ENCODE peak calls at places on chromosomes 5 and 9, in ten cellular contexts. Q is WERI-Rb-1, C is progenitor cell of endocrine pancreas, H is foreskin fibroblast, T is cardiac fibroblast, R is AG09319, V is BE2C, M is hepatocyte, O is fibroblast of mammary gland, J is pancreas. N is an unnamed sample.

GRCh38 chr5:135460246-135461033 is 8.3 kb upstream of the TIFAB start:
- DNase-seq in Q (no peak), C (no peak), H (no peak), T (no peak), R (no peak), V (no peak), M (no peak), O (no peak), J (no peak), N (peak)

GRCh38 chr5:140114341-140115185 is 654 bp downstream of the PURA start:
- DNase-seq in Q (peak), C (peak), H (peak), T (peak), R (no peak), V (peak), M (peak), O (peak), J (peak), N (peak)

GRCh38 chr5:90644132-90644531 is 85.5 kb downstream of the ADGRV1 start:
- DNase-seq in Q (no peak), C (no peak), H (no peak), T (no peak), R (no peak), V (no peak), M (no peak), O (no peak), J (no peak), N (no peak)

GRCh38 chr5:54570923-54571322 is 53.4 kb downstream of the SNX18 start:
- DNase-seq in Q (no peak), C (no peak), H (peak), T (peak), R (no peak), V (no peak), M (no peak), O (peak), J (no peak), N (no peak)

GRCh38 chr9:99948896-99949295 is 42.4 kb downstream of the STX17 start:
- DNase-seq in Q (no peak), C (no peak), H (no peak), T (peak), R (no peak), V (no peak), M (no peak), O (peak), J (no peak), N (no peak)

GRCh38 chr5:77145666-77146065 is 58.6 kb upstream of the ZBED3 start:
- DNase-seq in Q (no peak), C (no peak), H (peak), T (peak), R (no peak), V (no peak), M (no peak), O (peak), J (no peak), N (no peak)

GRCh38 chr5:3220201-3220600 is 375.4 kb upstream of the IRX1 start:
- DNase-seq in Q (no peak), C (no peak), H (no peak), T (no peak), R (no peak), V (no peak), M (no peak), O (no peak), J (no peak), N (no peak)

GRCh38 chr9:108056805-108057386 is 567.3 kb upstream of the KLF4 start:
- DNase-seq in Q (no peak), C (no peak), H (peak), T (peak), R (no peak), V (no peak), M (no peak), O (peak), J (no peak), N (no peak)

GRCh38 chr9:123235448-123235847 is 32.9 kb downstream of the STRBP start:
- DNase-seq in Q (no peak), C (no peak), H (no peak), T (no peak), R (no peak), V (no peak), M (no peak), O (no peak), J (no peak), N (no peak)

GRCh38 chr5:164501344-164501743 is 995.9 kb downstream of the MAT2B start:
- DNase-seq in Q (no peak), C (no peak), H (no peak), T (no peak), R (no peak), V (no peak), M (no peak), O (no peak), J (no peak), N (no peak)

GRCh38 chr9:1938675-1939170 is 76.4 kb upstream of the SMARCA2 start:
- DNase-seq in Q (no peak), C (no peak), H (no peak), T (no peak), R (no peak), V (no peak), M (no peak), O (no peak), J (no peak), N (no peak)

GRCh38 chr5:80291776-80292175 is 28.0 kb upstream of the SPZ1 start:
- DNase-seq in Q (no peak), C (no peak), H (no peak), T (no peak), R (no peak), V (no peak), M (no peak), O (no peak), J (no peak), N (no peak)

DNA sequence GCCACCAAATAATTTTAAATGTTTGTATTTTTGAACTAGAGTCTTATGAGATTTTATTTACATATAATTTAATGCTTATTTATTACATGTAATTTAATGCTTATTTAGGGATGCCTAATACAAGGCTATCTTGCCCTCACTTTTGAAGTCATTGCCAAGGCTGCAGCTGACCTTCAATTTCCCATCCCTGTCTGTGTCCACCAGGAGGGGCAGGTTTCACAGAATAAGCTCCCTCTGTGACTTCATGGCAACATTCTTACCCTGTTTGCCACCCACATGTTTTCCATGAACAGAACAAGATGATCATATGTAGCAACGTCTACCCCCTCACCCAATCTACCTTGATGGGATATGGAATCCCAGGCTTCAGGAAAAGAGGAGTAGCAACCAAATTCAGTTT is 27.0 kb downstream of the C5 start:
- DNase-seq in Q (peak), C (no peak), H (no peak), T (peak), R (no peak), V (no peak), M (no peak), O (peak), J (no peak), N (no peak)
- TF ChIP-seq CTCF in Q (peak), C (peak), H (peak), T (peak), R (peak), V (peak), M (no peak), O (peak), J (no peak), N (no peak)

GRCh38 chr9:114033397-114034103 is 44.5 kb downstream of the AMBP start:
- DNase-seq in Q (peak), C (no peak), H (no peak), T (peak), R (no peak), V (peak), M (peak), O (peak), J (no peak), N (no peak)
- TF ChIP-seq CTCF in Q (peak), C (peak), H (peak), T (peak), R (peak), V (peak), M (peak), O (peak), J (peak), N (no peak)

GRCh38 chr9:125659954-125660353 is 47.1 kb downstream of the MAPKAP1 start:
- DNase-seq in Q (no peak), C (no peak), H (peak), T (peak), R (no peak), V (no peak), M (no peak), O (peak), J (no peak), N (no peak)
- TF ChIP-seq CTCF in Q (no peak), C (no peak), H (no peak), T (no peak), R (no peak), V (no peak), M (no peak), O (no peak), J (no peak), N (no peak)

GRCh38 chr5:73743161-73743560 is 117.2 kb downstream of the ARHGEF28 start:
- DNase-seq in Q (no peak), C (no peak), H (no peak), T (no peak), R (no peak), V (no peak), M (no peak), O (no peak), J (no peak), N (no peak)

GRCh38 chr5:73746608-73747007 is 120.6 kb downstream of the ARHGEF28 start:
- DNase-seq in Q (no peak), C (no peak), H (no peak), T (no peak), R (no peak), V (no peak), M (no peak), O (no peak), J (no peak), N (no peak)

GRCh38 chr5:73747696-73748380 is 121.8 kb downstream of the ARHGEF28 start:
- DNase-seq in Q (peak), C (no peak), H (no peak), T (peak), R (no peak), V (no peak), M (no peak), O (no peak), J (no peak), N (no peak)

GRCh38 chr5:73748510-73749410 is 122.8 kb downstream of the ARHGEF28 start:
- DNase-seq in Q (no peak), C (no peak), H (no peak), T (peak), R (no peak), V (peak), M (no peak), O (peak), J (peak), N (no peak)

GRCh38 chr5:73745806-73746205 is 119.8 kb downstream of the ARHGEF28 start:
- DNase-seq in Q (no peak), C (no peak), H (no peak), T (no peak), R (no peak), V (no peak), M (no peak), O (no peak), J (no peak), N (no peak)
- TF ChIP-seq CTCF in Q (no peak), C (no peak), H (no peak), T (no peak), R (no peak), V (no peak), M (no peak), O (no peak), J (no peak), N (no peak)

DNA sequence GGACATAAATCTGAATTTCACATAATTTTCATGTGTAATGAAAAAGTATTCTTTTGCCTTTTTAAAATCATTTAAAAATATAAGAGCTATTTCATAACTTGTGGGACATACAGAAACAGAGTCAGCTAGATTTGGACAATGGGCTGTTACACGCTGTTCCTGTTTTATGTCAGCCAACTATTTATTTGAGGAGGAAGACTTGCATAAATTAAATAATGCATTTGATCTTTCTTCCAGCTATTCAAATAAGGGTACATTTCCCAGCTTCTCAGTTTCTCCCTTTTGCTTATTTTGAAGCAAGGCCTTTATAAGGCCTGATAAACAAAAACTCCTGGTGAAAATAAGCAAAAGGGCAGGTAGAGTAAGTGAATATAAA is 6.5 kb downstream of the STOM start:
- DNase-seq in Q (no peak), C (no peak), H (no peak), T (no peak), R (no peak), V (no peak), M (no peak), O (no peak), J (no peak), N (no peak)
- TF ChIP-seq CTCF in Q (no peak), C (no peak), H (no peak), T (no peak), R (no peak), V (no peak), M (no peak), O (no peak), J (no peak), N (no peak)

N was measured in activated B cell treated with CpG ODN at 0.5 μM for 24 hours.